ENCODE peak calls at places on chromosomes 6 and 20, in nine cellular contexts. F is sigmoid colon, G is A549, K is esophagus muscularis mucosa, S is tibial nerve, W is ovary, Y is GM12878, B is transverse colon, V is K562. C is an unnamed sample.

GRCh38 chr6:37990762-37991525 is 171.4 kb downstream of the ZFAND3 start:
- DNase-seq in B (no peak), V (no peak), Y (no peak), G (peak), F (no peak), K (no peak), W (no peak), S (no peak), C (no peak)

GRCh38 chr20:1815502-1816085 is 79.6 kb upstream of the SIRPA start:
- DNase-seq in F (no peak), Y (no peak), B (no peak), W (no peak), G (no peak), V (no peak), S (no peak), K (peak), C (no peak)

GRCh38 chr6:112979830-112980229 is 632.7 kb downstream of the RFPL4B start:
- DNase-seq in B (no peak), F (no peak), S (no peak), Y (no peak), W (no peak), K (no peak), V (no peak), G (no peak), C (no peak)

GRCh38 chr6:20207096-20207454 is 5.2 kb downstream of the MBOAT1 start:
- DNase-seq in Y (no peak), S (no peak), F (no peak), W (no peak), B (no peak), V (no peak), K (peak), G (no peak), C (no peak)

GRCh38 chr6:123515715-123516114 is 121.0 kb downstream of the TRDN start:
- DNase-seq in G (no peak), W (no peak), F (no peak), Y (no peak), S (no peak), B (no peak), K (no peak), V (no peak), C (no peak)

GRCh38 chr6:52877168-52877567 is 32.3 kb downstream of the GSTA3 start:
- DNase-seq in K (no peak), F (no peak), W (no peak), G (peak), B (no peak), S (no peak), V (no peak), Y (no peak), C (no peak)

GRCh38 chr20:21523895-21524294 is 10.0 kb upstream of the NKX2-2 start:
- DNase-seq in F (no peak), K (no peak), S (no peak), B (no peak), W (no peak), G (no peak), Y (no peak), V (no peak), C (no peak)

GRCh38 chr6:133632206-133632605 is 256.7 kb upstream of the TCF21 start:
- DNase-seq in K (no peak), V (no peak), W (no peak), Y (no peak), G (peak), B (no peak), F (no peak), S (no peak), C (no peak)

GRCh38 chr6:1792989-1793388 is 183.3 kb downstream of the FOXC1 start:
- DNase-seq in W (no peak), B (peak), S (no peak), V (peak), K (no peak), F (no peak), G (peak), Y (no peak), C (no peak)

GRCh38 chr20:35146299-35146921 is 726 bp downstream of the EDEM2 start:
- DNase-seq in K (no peak), W (peak), V (peak), Y (no peak), F (no peak), B (no peak), S (no peak), G (no peak), C (no peak)

GRCh38 chr6:82525775-82526515 is 162.3 kb downstream of the TPBG start:
- DNase-seq in S (no peak), G (no peak), Y (no peak), W (no peak), K (no peak), B (no peak), V (no peak), F (no peak), C (no peak)

GRCh38 chr6:101443315-101443714 is 49.8 kb downstream of the GRIK2 start:
- DNase-seq in S (no peak), B (no peak), K (no peak), F (no peak), V (no peak), W (no peak), Y (no peak), G (no peak), C (no peak)

GRCh38 chr20:35253010-35253409 is 24.9 kb downstream of the MMP24OS start:
- DNase-seq in S (no peak), W (no peak), V (no peak), G (no peak), B (no peak), Y (no peak), F (no peak), K (no peak), C (no peak)

GRCh38 chr20:5567644-5568043 is 182.6 kb upstream of the SHLD1 start:
- DNase-seq in F (no peak), Y (no peak), G (no peak), W (no peak), K (no peak), V (no peak), B (no peak), S (no peak), C (no peak)

DNA sequence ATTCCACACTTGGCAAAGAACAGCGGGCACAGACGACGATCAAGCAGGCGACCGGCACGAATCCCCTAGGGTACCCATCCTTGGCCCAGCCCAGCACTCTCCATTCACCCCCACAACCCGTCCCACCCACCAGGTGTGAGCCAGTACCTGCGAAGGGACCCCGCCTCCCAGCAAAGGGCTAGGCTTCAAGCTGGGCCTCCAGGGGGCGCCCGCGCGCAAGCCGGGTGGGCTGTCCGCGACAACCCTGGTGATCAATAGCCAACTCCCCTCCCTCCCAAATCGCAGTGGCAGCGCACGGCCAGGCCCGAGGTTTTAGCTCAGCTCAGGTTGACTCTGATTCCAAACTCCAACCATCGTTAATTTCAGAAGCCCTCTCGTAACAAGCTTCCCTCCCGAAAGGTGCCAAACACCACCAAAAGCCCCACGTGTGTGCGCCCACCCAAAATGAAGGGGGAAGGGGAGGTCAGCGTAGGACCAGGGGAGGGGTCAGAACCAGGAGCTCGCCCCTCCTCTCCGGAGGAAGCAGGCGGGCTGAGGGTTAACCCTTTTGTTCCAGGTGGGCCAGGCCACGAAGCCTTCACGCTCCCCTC is 2.1 kb downstream of the SALL4 start:
- DNase-seq in G (peak), V (peak), S (no peak), W (peak), K (no peak), B (peak), Y (no peak), F (no peak), C (peak)
- H3K4me3 ChIP-seq in G (peak), V (no peak), S (no peak), W (no peak), K (peak), B (peak), Y (no peak), F (peak), C (peak)

DNA sequence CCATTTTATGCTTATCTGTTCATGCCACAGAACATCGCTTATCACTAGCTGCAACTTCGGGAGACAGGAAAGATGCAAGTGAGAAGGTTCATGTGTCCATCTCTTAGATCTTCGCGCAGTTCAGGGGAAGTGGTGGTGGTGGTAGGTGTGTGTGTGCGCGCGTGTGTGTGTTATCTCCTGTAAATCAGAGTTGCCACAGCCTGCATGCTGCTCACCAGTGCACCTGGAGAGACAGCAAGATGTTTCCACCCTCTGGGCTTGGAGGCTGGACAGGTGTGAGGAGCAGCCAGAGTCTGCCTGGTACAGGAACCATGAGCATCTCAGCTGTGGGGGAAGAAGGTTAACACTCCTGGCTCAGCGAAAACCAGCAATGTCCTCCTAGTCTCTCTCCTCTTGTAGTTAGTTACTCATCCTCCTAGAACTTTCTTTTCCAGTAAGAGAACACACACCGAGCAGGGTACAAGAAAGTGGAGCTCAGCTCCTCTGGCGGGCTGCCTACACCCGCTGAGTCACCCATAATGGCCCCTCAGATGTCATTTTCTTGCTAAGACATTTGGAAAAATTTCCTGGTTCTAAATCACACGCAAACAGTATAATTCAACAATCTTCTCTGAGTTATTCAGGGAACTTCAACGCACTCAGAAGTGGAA is 5.1 kb upstream of the TUBB1 start:
- DNase-seq in B (no peak), S (no peak), Y (no peak), F (peak), W (no peak), V (no peak), K (no peak), G (no peak), C (no peak)
- TF ChIP-seq EP300 in B (no peak), S (no peak), Y (no peak), F (no peak), W (no peak), V (no peak), K (no peak), G (no peak), C (no peak)

GRCh38 chr6:31712296-31712695 is 2.9 kb upstream of the LY6G6D start:
- DNase-seq in F (no peak), V (no peak), K (no peak), W (no peak), S (no peak), Y (no peak), B (peak), G (no peak), C (no peak)

GRCh38 chr6:31715022-31715683 is at the start of gene LY6G6D:
- DNase-seq in K (no peak), B (no peak), F (no peak), S (no peak), W (no peak), Y (no peak), V (no peak), G (no peak), C (no peak)

GRCh38 chr6:31711233-31711632 is 3.9 kb upstream of the LY6G6D start:
- DNase-seq in B (peak), S (no peak), G (no peak), F (no peak), W (no peak), K (no peak), Y (no peak), V (peak), C (no peak)

GRCh38 chr6:31713465-31713864 is 1.7 kb upstream of the LY6G6D start:
- DNase-seq in Y (no peak), W (no peak), K (no peak), S (no peak), G (no peak), F (no peak), V (no peak), B (no peak), C (no peak)

GRCh38 chr6:31713991-31714684 is 1.0 kb upstream of the LY6G6D start:
- DNase-seq in S (no peak), V (no peak), F (no peak), W (no peak), G (no peak), Y (no peak), K (no peak), B (peak), C (no peak)
- H3K27ac ChIP-seq in S (no peak), V (no peak), F (peak), W (no peak), G (no peak), Y (no peak), K (no peak), B (peak), C (no peak)

GRCh38 chr20:25397081-25397480 is 6.4 kb upstream of the ABHD12 start:
- DNase-seq in Y (no peak), K (no peak), V (no peak), B (peak), S (no peak), G (no peak), W (no peak), F (no peak), C (no peak)

GRCh38 chr20:25394996-25395395 is 4.4 kb upstream of the ABHD12 start:
- DNase-seq in B (no peak), G (no peak), V (no peak), Y (no peak), S (no peak), F (no peak), W (no peak), K (no peak), C (no peak)

GRCh38 chr20:25398363-25399037 is 7.9 kb upstream of the ABHD12 start:
- DNase-seq in S (no peak), K (no peak), V (no peak), W (no peak), F (no peak), Y (no peak), G (no peak), B (no peak), C (no peak)

GRCh38 chr20:25399038-25399430 is 8.4 kb upstream of the ABHD12 start:
- DNase-seq in G (peak), W (no peak), S (no peak), Y (no peak), B (peak), F (no peak), V (peak), K (no peak), C (peak)

DNA sequence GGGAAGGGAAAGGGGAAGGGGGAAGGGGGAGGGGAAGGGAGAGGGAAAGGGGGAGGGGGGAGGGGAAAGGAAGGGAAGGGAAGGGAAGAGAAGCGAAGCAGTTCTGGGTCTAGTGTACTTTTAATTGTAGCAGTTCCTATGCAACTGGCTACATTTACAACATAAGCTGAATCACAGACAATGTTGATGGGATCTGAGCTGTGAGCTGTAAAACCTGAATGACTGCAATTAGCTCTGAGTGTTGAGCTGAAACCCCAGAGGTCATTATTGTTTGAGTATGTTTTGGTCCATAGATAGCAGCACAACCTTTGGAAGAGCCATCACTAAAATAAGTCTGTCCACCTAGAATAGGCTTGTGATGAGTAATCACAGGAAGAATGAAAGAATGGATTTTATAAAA is 7.2 kb upstream of the ABHD12 start:
- DNase-seq in Y (no peak), V (no peak), S (no peak), F (no peak), W (no peak), K (no peak), B (no peak), G (no peak), C (no peak)
- H3K4me3 ChIP-seq in Y (no peak), V (no peak), S (no peak), F (no peak), W (no peak), K (no peak), B (peak), G (no peak), C (no peak)

C was measured in stomach.